ENCODE peak calls at places on chromosomes 2 and 18, in eight cellular contexts. J is SJSA1; Q is ELF-1; W is NCI-H1694; U is activated T-cell treated with anti-CD3 and anti-CD28 coated beads, Interleukin-2, amount 50 U/mL, for 72 hours; V is neural crest cell; Y is activated T-helper 1 cell treated with anti-CD3 and anti-CD28 coated beads, Interleukin-2, amount 50 U/mL, for 16 hours; O is T-helper 17 cell. I is an unnamed sample.

GRCh38 chr18:58900015-58900649 is 35.5 kb downstream of the ZNF532 start:
- DNase-seq in J (peak; percentile 60), Q (no peak), W (no peak), U (no peak), V (peak; percentile 25), Y (no peak), O (no peak), I (no peak)

GRCh38 chr2:122523143-122523542 is 767.7 kb downstream of the TSN start:
- DNase-seq in J (no peak), Q (peak; percentile 7), W (no peak), U (no peak), V (no peak), Y (no peak), O (no peak), I (no peak)

GRCh38 chr2:54247115-54247514 is 8.9 kb downstream of the TSPYL6 start:
- DNase-seq in J (no peak), Q (no peak), W (no peak), U (no peak), V (no peak), Y (no peak), O (no peak), I (no peak)

GRCh38 chr2:112048236-112048592 is 6.9 kb upstream of the TMEM87B start:
- DNase-seq in J (no peak), Q (peak; percentile 20), W (no peak), U (no peak), V (no peak), Y (no peak), O (no peak), I (no peak)

GRCh38 chr18:33839452-33840225 is 261.6 kb downstream of the ASXL3 start:
- DNase-seq in J (no peak), Q (peak; percentile 15), W (peak; percentile 54), U (peak; percentile 2), V (no peak), Y (no peak), O (no peak), I (peak; percentile 59)

GRCh38 chr2:196985524-196986183 is 59.1 kb upstream of the PGAP1 start:
- DNase-seq in J (no peak), Q (no peak), W (no peak), U (no peak), V (no peak), Y (no peak), O (no peak), I (no peak)

GRCh38 chr2:218895326-218895725 is 14.7 kb downstream of the WNT10A start:
- DNase-seq in J (no peak), Q (no peak), W (no peak), U (no peak), V (no peak), Y (no peak), O (no peak), I (no peak)

GRCh38 chr18:623760-624620 is 27.2 kb downstream of the CLUL1 start:
- DNase-seq in J (peak; percentile 80), Q (peak; percentile 47), W (peak; percentile 32), U (peak; percentile 69), V (peak; percentile 74), Y (peak; percentile 20), O (peak; percentile 24), I (peak; percentile 73)

GRCh38 chr2:207770602-207771404 is 1.1 kb upstream of the FZD5 start:
- DNase-seq in J (no peak), Q (peak; percentile 62), W (no peak), U (peak; percentile 13), V (no peak), Y (no peak), O (no peak), I (peak; percentile 41)

GRCh38 chr2:47631840-47632398 is 151.0 kb upstream of the MSH6 start:
- DNase-seq in J (peak; percentile 86), Q (peak; percentile 47), W (no peak), U (no peak), V (no peak), Y (no peak), O (no peak), I (peak; percentile 64)

GRCh38 chr2:71498261-71498701 is 44.9 kb downstream of the DYSF start:
- DNase-seq in J (peak; percentile 92), Q (peak; percentile 60), W (no peak), U (no peak), V (no peak), Y (no peak), O (no peak), I (no peak)

GRCh38 chr2:164706522-164706921 is 85.2 kb upstream of the GRB14 start:
- DNase-seq in J (no peak), Q (no peak), W (no peak), U (no peak), V (no peak), Y (no peak), O (no peak), I (no peak)

GRCh38 chr2:24182507-24182906 is 7.7 kb downstream of the FAM228A start:
- DNase-seq in J (no peak), Q (no peak), W (no peak), U (no peak), V (no peak), Y (no peak), O (no peak), I (no peak)

GRCh38 chr2:61535449-61535848 is 2.7 kb downstream of the XPO1 start:
- DNase-seq in J (no peak), Q (no peak), W (no peak), U (no peak), V (no peak), Y (no peak), O (no peak), I (no peak)

GRCh38 chr2:101790856-101791255 is 93.3 kb downstream of the MAP4K4 start:
- DNase-seq in J (no peak), Q (no peak), W (peak; percentile 77), U (no peak), V (no peak), Y (no peak), O (no peak), I (no peak)

GRCh38 chr2:129709956-129710598 is 269.4 kb upstream of the RAB6C start:
- DNase-seq in J (no peak), Q (peak; percentile 36), W (no peak), U (no peak), V (no peak), Y (no peak), O (no peak), I (no peak)

GRCh38 chr2:144522741-144523605 is 3.1 kb upstream of the ZEB2 start:
- DNase-seq in J (no peak), Q (peak; percentile 69), W (no peak), U (no peak), V (no peak), Y (no peak), O (no peak), I (peak; percentile 45)

GRCh38 chr2:65943099-65943786 is 491.7 kb upstream of the MEIS1 start:
- DNase-seq in J (no peak), Q (no peak), W (no peak), U (no peak), V (no peak), Y (no peak), O (no peak), I (no peak)

GRCh38 chr18:21241224-21242131 is 554 bp upstream of the GREB1L start:
- DNase-seq in J (no peak), Q (peak; percentile 89), W (no peak), U (no peak), V (peak; percentile 45), Y (no peak), O (no peak), I (peak; percentile 61)

GRCh38 chr2:119196301-119197124 is 27.1 kb upstream of the STEAP3 start:
- DNase-seq in J (no peak), Q (peak; percentile 59), W (no peak), U (no peak), V (no peak), Y (no peak), O (no peak), I (peak; percentile 59)

GRCh38 chr2:11719230-11719977 is 27.0 kb upstream of the LPIN1 start:
- DNase-seq in J (no peak), Q (no peak), W (no peak), U (no peak), V (no peak), Y (no peak), O (no peak), I (no peak)

GRCh38 chr2:9738718-9739496 is 104.4 kb upstream of the TAF1B start:
- DNase-seq in J (no peak), Q (no peak), W (no peak), U (peak; percentile 32), V (no peak), Y (no peak), O (no peak), I (no peak)

GRCh38 chr2:204544961-204545860 is at the start of gene PARD3B:
- DNase-seq in J (peak; percentile 61), Q (peak; percentile 80), W (no peak), U (peak; percentile 47), V (peak; percentile 48), Y (no peak), O (no peak), I (peak; percentile 82)

GRCh38 chr2:99880148-99880983 is 262.0 kb downstream of the AFF3 start:
- DNase-seq in J (peak; percentile 55), Q (no peak), W (peak; percentile 96), U (no peak), V (no peak), Y (no peak), O (no peak), I (no peak)

GRCh38 chr2:208334230-208334629 is 68.2 kb downstream of the PIKFYVE start:
- DNase-seq in J (no peak), Q (no peak), W (no peak), U (no peak), V (no peak), Y (no peak), O (no peak), I (no peak)

GRCh38 chr2:26631401-26631800 is 9.8 kb downstream of the CIB4 start:
- DNase-seq in J (no peak), Q (no peak), W (no peak), U (no peak), V (no peak), Y (no peak), O (no peak), I (no peak)

GRCh38 chr2:101125374-101125773 is 25.8 kb downstream of the TBC1D8 start:
- DNase-seq in J (no peak), Q (no peak), W (no peak), U (no peak), V (no peak), Y (no peak), O (no peak), I (no peak)

GRCh38 chr2:191230174-191230573 is 15.0 kb upstream of the MYO1B start:
- DNase-seq in J (peak; percentile 55), Q (no peak), W (no peak), U (no peak), V (no peak), Y (no peak), O (no peak), I (no peak)

GRCh38 chr2:232658217-232658785 is 24.9 kb downstream of the EFHD1 start:
- DNase-seq in J (no peak), Q (no peak), W (no peak), U (no peak), V (no peak), Y (no peak), O (no peak), I (no peak)

GRCh38 chr2:202249864-202250263 is 11.5 kb upstream of the SUMO1 start:
- DNase-seq in J (no peak), Q (peak; percentile 90), W (no peak), U (no peak), V (no peak), Y (no peak), O (no peak), I (peak; percentile 66)

GRCh38 chr2:44943693-44944101 is 2.2 kb downstream of the SIX3 start:
- DNase-seq in J (no peak), Q (no peak), W (no peak), U (no peak), V (no peak), Y (no peak), O (no peak), I (no peak)

GRCh38 chr2:226813148-226813701 is 13.6 kb upstream of the IRS1 start:
- DNase-seq in J (no peak), Q (no peak), W (peak; percentile 60), U (no peak), V (no peak), Y (no peak), O (no peak), I (peak; percentile 29)